ENCODE peak calls at places on chromosome 15, in four cellular contexts. G, Q, M and E are unnamed samples.
A peak's percentile ranks its signal among the peaks of the same experiment; 100 is the strongest.

GRCh38 chr15:34815836-34816235 is 20.5 kb upstream of the ACTC1 start:
- DNase-seq in G (no peak), Q (no peak), M (no peak), E (no peak)

GRCh38 chr15:97168704-97169475 is 791.6 kb upstream of the ARRDC4 start:
- DNase-seq in G (no peak), Q (no peak), M (no peak), E (no peak)

GRCh38 chr15:80744826-80745225 is 34.3 kb upstream of the CEMIP start:
- DNase-seq in G (no peak), Q (no peak), M (no peak), E (no peak)

GRCh38 chr15:98322551-98322950 is 325.8 kb upstream of the IGF1R start:
- DNase-seq in G (no peak), Q (no peak), M (no peak), E (no peak)

GRCh38 chr15:48858401-48858800 is 19.5 kb upstream of the EID1 start:
- DNase-seq in G (peak; percentile 33), Q (no peak), M (no peak), E (no peak)

GRCh38 chr15:64883097-64883581 is 28.6 kb upstream of the ANKDD1A start:
- DNase-seq in G (no peak), Q (no peak), M (no peak), E (no peak)

GRCh38 chr15:59396211-59396610 is 23.5 kb upstream of the MYO1E start:
- DNase-seq in G (no peak), Q (no peak), M (no peak), E (peak; percentile 42)

GRCh38 chr15:72319360-72319984 is 485 bp downstream of the CELF6 start:
- DNase-seq in G (no peak), Q (no peak), M (no peak), E (peak; percentile 89)

GRCh38 chr15:77603616-77604406 is 28.9 kb downstream of the LINGO1 start:
- DNase-seq in G (no peak), Q (peak; percentile 58), M (no peak), E (no peak)

GRCh38 chr15:44066211-44066827 is 128.8 kb downstream of the FRMD5 start:
- DNase-seq in G (peak; percentile 61), Q (peak; percentile 8), M (peak; percentile 68), E (peak; percentile 22)

GRCh38 chr15:76337047-76337738 is 620 bp downstream of the ISL2 start:
- DNase-seq in G (peak; percentile 41), Q (peak; percentile 67), M (no peak), E (peak; percentile 72)

GRCh38 chr15:41996376-41996775 is 24.0 kb upstream of the EHD4 start:
- DNase-seq in G (no peak), Q (no peak), M (no peak), E (no peak)

GRCh38 chr15:63504979-63505841 is 817 bp downstream of the USP3 start:
- DNase-seq in G (peak; percentile 76), Q (peak; percentile 78), M (no peak), E (no peak)

GRCh38 chr15:31484986-31485385 is 158.4 kb downstream of the KLF13 start:
- DNase-seq in G (no peak), Q (no peak), M (no peak), E (no peak)

GRCh38 chr15:31483924-31484368 is 157.3 kb downstream of the KLF13 start:
- DNase-seq in G (no peak), Q (no peak), M (no peak), E (no peak)

GRCh38 chr15:31484369-31484951 is 157.8 kb downstream of the KLF13 start:
- DNase-seq in G (no peak), Q (no peak), M (no peak), E (no peak)

GRCh38 chr15:31482122-31482922 is 155.7 kb downstream of the KLF13 start:
- DNase-seq in G (no peak), Q (no peak), M (no peak), E (no peak)

GRCh38 chr15:31483053-31483923 is 156.7 kb downstream of the KLF13 start:
- DNase-seq in G (no peak), Q (no peak), M (no peak), E (no peak)
- TF ChIP-seq JUND in G (no peak), Q (no peak), M (no peak), E (no peak)

GRCh38 chr15:101052681-101053121 is 133.5 kb downstream of the LRRK1 start:
- DNase-seq in G (no peak), Q (peak; percentile 21), M (no peak), E (no peak)
- TF ChIP-seq JUND in G (no peak), Q (no peak), M (no peak), E (no peak)

DNA sequence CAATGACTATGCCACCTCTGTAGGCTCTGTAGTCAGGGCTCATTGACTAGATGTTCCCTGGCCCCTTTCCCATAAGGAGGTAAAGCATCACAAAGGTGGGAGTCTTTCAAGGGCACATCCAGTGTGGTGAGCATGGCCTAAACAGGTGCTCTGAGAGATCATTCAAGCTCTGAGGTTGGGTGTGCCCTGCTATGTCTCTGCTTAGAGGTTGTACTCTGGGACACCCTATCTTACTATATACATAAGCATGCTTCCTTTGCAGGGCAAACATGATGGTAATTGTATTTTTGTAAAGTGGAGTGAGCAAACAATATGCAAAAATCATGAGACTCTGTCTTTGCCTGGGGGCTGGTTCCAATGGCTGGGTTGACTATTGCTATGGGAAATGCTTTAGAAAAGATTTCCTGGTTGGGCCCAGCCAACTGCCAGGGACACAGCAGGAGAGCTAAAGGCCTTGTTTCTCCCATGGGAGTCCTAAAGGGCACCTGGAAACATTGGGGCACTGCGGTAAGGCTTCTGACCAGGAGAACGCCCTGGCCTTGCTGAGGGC is 315.1 kb upstream of the TLE3 start:
- DNase-seq in G (no peak), Q (no peak), M (no peak), E (peak; percentile 79)
- TF ChIP-seq JUND in G (no peak), Q (no peak), M (no peak), E (no peak)

DNA sequence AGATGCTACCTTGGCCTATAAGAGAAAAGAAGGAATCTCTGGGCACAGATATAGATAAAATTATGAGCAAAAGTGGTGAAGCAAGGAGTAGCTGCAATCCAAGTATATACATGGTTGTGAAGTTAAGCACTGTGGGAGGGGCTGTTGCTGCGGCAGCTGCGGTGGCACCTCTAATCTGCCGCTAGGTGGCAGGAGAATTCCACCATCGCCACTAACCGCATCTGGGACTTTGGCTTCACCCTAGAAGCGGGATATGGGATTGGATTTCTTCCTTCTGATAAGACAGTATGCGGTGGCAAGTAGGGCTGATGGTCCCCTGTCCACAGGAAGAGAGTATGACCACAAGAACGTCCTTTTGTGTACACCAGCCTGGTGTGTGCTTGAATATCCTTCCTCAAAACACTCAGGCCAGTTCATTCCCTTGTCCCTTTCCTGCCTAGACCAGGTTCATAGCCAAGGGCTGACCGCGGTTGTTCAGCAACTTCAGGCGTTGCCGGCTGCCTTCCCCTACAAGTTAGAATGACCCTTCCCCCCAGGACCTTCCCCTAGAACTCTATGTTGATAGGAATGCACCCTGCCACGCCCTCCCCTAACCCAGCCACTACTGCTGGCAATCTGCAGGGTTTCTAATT is 5.1 kb downstream of the MAGEL2 start:
- DNase-seq in G (peak; percentile 76), Q (peak; percentile 81), M (peak; percentile 23), E (peak; percentile 64)
- TF ChIP-seq JUND in G (no peak), Q (no peak), M (no peak), E (no peak)